ENCODE peak calls at places on chromosomes 1 and 21, in nine cellular contexts. B is Caco-2, U is fibroblast of pulmonary artery, W is T-helper 2 cell, E is smooth muscle cell of the brain vasculature, J is NCI-H526, M is thyroid gland, K is tibial nerve, X is pons. V is an unnamed sample.

GRCh38 chr1:192609110-192610079 is 26.6 kb upstream of the RGS13 start:
- DNase-seq in J (no peak), U (no peak), W (peak; percentile 65), K (peak; percentile 13), X (peak; percentile 80), E (no peak), B (no peak), M (peak; percentile 8), V (no peak)

GRCh38 chr1:234525156-234525774 is 46.3 kb upstream of the TARBP1 start:
- DNase-seq in E (no peak), M (no peak), U (no peak), B (no peak), J (no peak), K (no peak), W (no peak), X (no peak), V (no peak)

GRCh38 chr1:109923131-109923945 is 12.7 kb downstream of the CSF1 start:
- DNase-seq in J (no peak), X (no peak), E (no peak), W (no peak), B (peak; percentile 55), K (no peak), M (no peak), U (peak; percentile 29), V (peak; percentile 26)

GRCh38 chr1:156026588-156026987 is 5.8 kb upstream of the SSR2 start:
- DNase-seq in U (no peak), B (no peak), J (no peak), X (no peak), K (no peak), E (no peak), W (no peak), M (no peak), V (no peak)

GRCh38 chr1:15731735-15732685 is 4.0 kb upstream of the SLC25A34 start:
- DNase-seq in U (no peak), J (no peak), E (no peak), K (no peak), B (no peak), W (no peak), X (no peak), M (peak; percentile 92), V (no peak)

GRCh38 chr1:106791041-106791440 is 265.4 kb upstream of the PRMT6 start:
- DNase-seq in X (no peak), E (no peak), J (no peak), W (no peak), K (no peak), B (no peak), U (no peak), M (no peak), V (no peak)

GRCh38 chr1:221141606-221142285 is 262.5 kb downstream of the HLX start:
- DNase-seq in W (no peak), X (no peak), E (no peak), J (no peak), B (no peak), U (no peak), K (no peak), M (no peak), V (no peak)

GRCh38 chr21:45736705-45737484 is 93.4 kb downstream of the PCBP3 start:
- DNase-seq in U (no peak), M (no peak), E (no peak), W (no peak), K (no peak), X (no peak), J (no peak), B (no peak), V (no peak)

GRCh38 chr21:32325706-32326105 is 27.1 kb downstream of the MRAP start:
- DNase-seq in K (no peak), J (no peak), U (no peak), E (no peak), M (peak; percentile 74), W (no peak), B (no peak), X (peak; percentile 89), V (no peak)

GRCh38 chr1:5969168-5969567 is 23.1 kb downstream of the NPHP4 start:
- DNase-seq in U (no peak), K (no peak), J (no peak), W (no peak), X (no peak), B (no peak), M (no peak), E (no peak), V (no peak)

GRCh38 chr1:156704930-156705320 is 458 bp downstream of the CRABP2 start:
- DNase-seq in K (peak; percentile 37), U (peak; percentile 58), B (peak; percentile 32), E (no peak), J (no peak), M (peak; percentile 44), X (no peak), W (no peak), V (peak; percentile 67)

GRCh38 chr21:45559216-45560105 is 17.2 kb upstream of the SLC19A1 start:
- DNase-seq in U (no peak), B (no peak), J (no peak), K (peak; percentile 6), W (no peak), X (no peak), M (no peak), E (no peak), V (no peak)

GRCh38 chr1:221494670-221495069 is 247.2 kb downstream of the DUSP10 start:
- DNase-seq in M (peak; percentile 79), X (no peak), K (no peak), B (no peak), U (peak; percentile 36), E (no peak), W (no peak), J (no peak), V (peak; percentile 58)

GRCh38 chr1:81800741-81801031 is at the start of gene ADGRL2:
- DNase-seq in U (no peak), M (no peak), X (no peak), W (no peak), E (no peak), B (peak; percentile 27), K (no peak), J (no peak), V (no peak)

GRCh38 chr1:11456970-11457369 is 22.0 kb upstream of the DISP3 start:
- DNase-seq in E (no peak), X (no peak), J (no peak), W (no peak), B (no peak), U (no peak), K (no peak), M (no peak), V (no peak)

GRCh38 chr1:225449261-225449660 is 21.4 kb upstream of the LBR start:
- DNase-seq in K (peak; percentile 6), U (no peak), X (no peak), B (no peak), W (no peak), M (no peak), E (no peak), J (no peak), V (no peak)

GRCh38 chr1:178908358-178908757 is 37.5 kb upstream of the ANGPTL1 start:
- DNase-seq in X (no peak), U (peak; percentile 12), J (no peak), W (no peak), M (no peak), K (no peak), B (no peak), E (no peak), V (peak; percentile 28)

GRCh38 chr1:78387872-78388271 is 102.9 kb upstream of the PTGFR start:
- DNase-seq in B (no peak), K (no peak), X (no peak), M (no peak), J (no peak), U (peak; percentile 62), W (no peak), E (no peak), V (no peak)

GRCh38 chr1:89566761-89567174 is 42.1 kb downstream of the LRRC8B start:
- DNase-seq in X (peak; percentile 90), E (no peak), M (no peak), K (peak; percentile 15), W (no peak), J (no peak), U (peak; percentile 76), B (no peak), V (peak; percentile 75)

GRCh38 chr1:162878000-162878596 is 17.1 kb upstream of the CCDC190 start:
- DNase-seq in X (peak; percentile 52), J (peak; percentile 67), U (peak; percentile 91), E (peak; percentile 85), B (peak; percentile 74), K (no peak), W (no peak), M (peak; percentile 38), V (peak; percentile 94)

GRCh38 chr1:57163332-57163731 is 197.5 kb upstream of the C8B start:
- DNase-seq in B (no peak), K (no peak), U (no peak), M (no peak), J (no peak), W (no peak), E (no peak), X (no peak), V (no peak)

GRCh38 chr1:24945354-24946326 is 15.6 kb upstream of the RUNX3 start:
- DNase-seq in X (no peak), B (no peak), M (no peak), K (no peak), J (no peak), U (no peak), W (no peak), E (no peak), V (no peak)

GRCh38 chr1:228723287-228723686 is 12.0 kb upstream of the RHOU start:
- DNase-seq in B (no peak), W (no peak), E (no peak), X (no peak), U (no peak), M (no peak), K (no peak), J (no peak), V (no peak)

GRCh38 chr1:241834733-241835377 is 13.1 kb upstream of the EXO1 start:
- DNase-seq in B (peak; percentile 23), M (no peak), E (no peak), K (no peak), X (peak; percentile 71), U (peak; percentile 62), J (no peak), W (no peak), V (peak; percentile 66)

GRCh38 chr1:45299296-45299695 is 27.4 kb upstream of the HPDL start:
- DNase-seq in W (no peak), B (no peak), J (no peak), K (no peak), U (no peak), M (no peak), E (no peak), X (no peak), V (no peak)

GRCh38 chr1:91404151-91405012 is at the start of gene HFM1:
- DNase-seq in J (peak; percentile 72), E (peak; percentile 36), U (peak; percentile 74), W (peak; percentile 58), B (peak; percentile 58), M (peak; percentile 87), K (peak; percentile 28), X (peak; percentile 41), V (peak; percentile 86)